ENCODE peak calls at places on chromosomes 4 and X, in six cellular contexts. Y, P, Z, E, A and B are unnamed samples. For H3K36me3, the result is how much of the 10 kb centered on the place peaks cover.

GRCh38 chr4:170014359-170015008 is 11.7 kb downstream of the MFAP3L start:
- DNase-seq in Y (no peak), P (no peak), Z (no peak), E (peak), A (peak), B (no peak)

GRCh38 chr4:6200011-6200921 is at the start of gene JAKMIP1:
- DNase-seq in Y (peak), P (peak), Z (peak), E (peak), A (peak), B (peak)

GRCh38 chr4:141768954-141769353 is 132.6 kb downstream of the IL15 start:
- DNase-seq in Y (no peak), P (peak), Z (no peak), E (no peak), A (peak), B (no peak)

GRCh38 chr4:121977251-121978168 is 25.6 kb upstream of the TRPC3 start:
- DNase-seq in Y (no peak), P (peak), Z (no peak), E (no peak), A (no peak), B (no peak)

GRCh38 chr4:88866862-88867550 is 169.4 kb upstream of the NAP1L5 start:
- DNase-seq in Y (no peak), P (no peak), Z (no peak), E (no peak), A (no peak), B (no peak)

GRCh38 chrX:71623714-71624113 is 5.4 kb upstream of the CXCR3 start:
- DNase-seq in Y (no peak), P (no peak), Z (no peak), E (no peak), A (no peak), B (no peak)

GRCh38 chr4:152579107-152579764 is 43.3 kb upstream of the FBXW7 start:
- DNase-seq in Y (no peak), P (no peak), Z (no peak), E (no peak), A (no peak), B (no peak)

GRCh38 chr4:152265149-152265621 is 270.7 kb downstream of the FBXW7 start:
- DNase-seq in Y (no peak), P (peak), Z (no peak), E (no peak), A (peak), B (no peak)

GRCh38 chrX:63282077-63282476 is 69.1 kb downstream of the SPIN4 start:
- DNase-seq in Y (no peak), P (no peak), Z (no peak), E (no peak), A (no peak), B (no peak)

GRCh38 chrX:17621566-17622270 is 115.6 kb upstream of the SCML1 start:
- DNase-seq in Y (no peak), P (no peak), Z (no peak), E (no peak), A (no peak), B (no peak)

GRCh38 chr4:118351851-118352827 is 664 bp downstream of the PRSS12 start:
- DNase-seq in Y (peak), P (peak), Z (peak), E (no peak), A (no peak), B (peak)

GRCh38 chr4:137541866-137542648 is 9.8 kb upstream of the PCDH18 start:
- DNase-seq in Y (no peak), P (peak), Z (no peak), E (no peak), A (no peak), B (no peak)

GRCh38 chrX:135632353-135632752 is 81.1 kb upstream of the CT45A1 start:
- DNase-seq in Y (no peak), P (no peak), Z (no peak), E (no peak), A (no peak), B (no peak)

GRCh38 chrX:40098264-40099045 is 697 bp upstream of the BCOR start:
- DNase-seq in Y (peak), P (peak), Z (peak), E (peak), A (no peak), B (peak)

GRCh38 chr4:58301384-58301783 is 1191.2 kb upstream of the IGFBP7 start:
- DNase-seq in Y (no peak), P (peak), Z (no peak), E (no peak), A (no peak), B (no peak)

GRCh38 chr4:17082186-17082585 is 183.7 kb upstream of the LDB2 start:
- DNase-seq in Y (no peak), P (no peak), Z (no peak), E (no peak), A (peak), B (no peak)

GRCh38 chr4:144336633-144337032 is 196.1 kb upstream of the GYPA start:
- DNase-seq in Y (no peak), P (no peak), Z (no peak), E (no peak), A (no peak), B (peak)

GRCh38 chrX:34848281-34848680 is 94.3 kb upstream of the FAM47B start:
- DNase-seq in Y (no peak), P (peak), Z (no peak), E (no peak), A (peak), B (no peak)

GRCh38 chr4:119898211-119898610 is 168.4 kb downstream of the MAD2L1 start:
- DNase-seq in Y (no peak), P (no peak), Z (no peak), E (no peak), A (no peak), B (no peak)

GRCh38 chrX:1427756-1428155 is 25.0 kb downstream of the ASMTL start:
- DNase-seq in Y (peak), P (no peak), Z (peak), E (no peak), A (no peak), B (no peak)

GRCh38 chr4:36394352-36394903 is 113.0 kb downstream of the DTHD1 start:
- DNase-seq in Y (no peak), P (no peak), Z (no peak), E (no peak), A (no peak), B (peak)

GRCh38 chrX:40539214-40540142 is 41.3 kb upstream of the ATP6AP2 start:
- DNase-seq in Y (peak), P (peak), Z (peak), E (no peak), A (peak), B (peak)

GRCh38 chr4:112296949-112297483 is at the start of gene ALPK1:
- DNase-seq in Y (no peak), P (peak), Z (no peak), E (no peak), A (peak), B (peak)

GRCh38 chr4:78990938-78991810 is 51.9 kb upstream of the PAQR3 start:
- DNase-seq in Y (no peak), P (no peak), Z (no peak), E (no peak), A (no peak), B (no peak)

GRCh38 chr4:183919173-183919572 is 14.1 kb downstream of the STOX2 start:
- DNase-seq in Y (no peak), P (no peak), Z (no peak), E (peak), A (no peak), B (peak)

GRCh38 chr4:159280442-159281172 is 177.7 kb downstream of the RAPGEF2 start:
- DNase-seq in Y (no peak), P (no peak), Z (no peak), E (no peak), A (no peak), B (no peak)

GRCh38 chrX:46381630-46382029 is 163.6 kb downstream of the ZNF674 start:
- DNase-seq in Y (no peak), P (no peak), Z (peak), E (no peak), A (peak), B (no peak)

GRCh38 chr4:140635606-140636005 is 66.8 kb upstream of the UCP1 start:
- DNase-seq in Y (peak), P (peak), Z (peak), E (no peak), A (peak), B (peak)

GRCh38 chr4:169054879-169055278 is 44.8 kb upstream of the CBR4 start:
- DNase-seq in Y (no peak), P (no peak), Z (no peak), E (no peak), A (no peak), B (no peak)

GRCh38 chr4:88573995-88574394 is 18.3 kb upstream of the HERC3 start:
- DNase-seq in Y (no peak), P (peak), Z (no peak), E (no peak), A (peak), B (no peak)

DNA sequence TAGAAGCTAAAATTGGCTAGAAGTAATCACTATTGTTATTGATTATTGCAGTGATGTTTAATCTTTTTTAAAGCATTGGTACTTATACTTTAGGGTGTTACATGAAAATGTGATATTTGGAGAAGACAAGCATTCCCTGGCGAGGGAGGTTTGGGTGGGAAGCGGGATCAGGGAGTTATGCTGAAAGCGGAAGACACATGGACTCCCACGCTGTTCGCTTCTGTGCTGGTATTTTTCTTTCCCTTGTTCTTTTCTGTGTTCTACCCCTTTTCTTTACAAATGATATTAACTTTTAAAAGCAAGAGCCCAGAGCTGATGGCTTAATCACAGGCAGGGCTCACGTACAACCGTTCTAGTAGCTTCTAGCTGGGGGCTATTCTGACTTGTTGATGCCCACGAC is 61.6 kb downstream of the PHOX2B start:
- DNase-seq in Y (no peak), P (no peak), Z (no peak), E (no peak), A (no peak), B (no peak)
- H3K36me3 ChIP-seq in Y (half or more), P (under half), Z (under half), E (under half), A (under half), B (under half)

GRCh38 chr4:136441629-136442282 is 1090.5 kb downstream of the PCDH18 start:
- DNase-seq in Y (no peak), P (no peak), Z (no peak), E (no peak), A (no peak), B (no peak)
- H3K36me3 ChIP-seq in Y (under half), P (under half), Z (under half), E (under half), A (under half), B (under half)

DNA sequence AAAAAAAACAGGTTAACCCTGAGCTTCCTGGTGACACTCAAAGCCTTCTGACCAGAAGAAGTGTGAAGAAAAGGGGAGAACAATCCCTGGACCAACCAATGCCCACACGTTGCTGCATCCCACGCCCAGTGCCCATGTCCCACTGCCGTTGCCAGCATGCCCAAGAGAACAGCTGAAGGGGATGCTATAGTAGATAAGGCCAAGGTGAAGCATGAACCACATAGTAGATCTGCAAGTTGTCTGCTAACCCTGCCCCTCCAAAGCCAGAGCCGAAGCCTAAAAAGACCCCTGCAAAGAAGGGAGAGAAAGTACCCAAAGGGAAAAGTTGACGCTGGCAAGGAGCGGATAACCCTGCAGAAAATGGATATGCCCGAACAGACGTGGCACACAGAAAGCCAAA is 11.3 kb upstream of the CD38 start:
- DNase-seq in Y (no peak), P (no peak), Z (no peak), E (no peak), A (no peak), B (no peak)
- H3K36me3 ChIP-seq in Y (under half), P (under half), Z (under half), E (under half), A (under half), B (under half)

GRCh38 chrX:124085063-124085462 is 123.6 kb downstream of the STAG2 start:
- DNase-seq in Y (no peak), P (no peak), Z (no peak), E (no peak), A (no peak), B (no peak)

GRCh38 chrX:124086411-124086810 is 124.9 kb downstream of the STAG2 start:
- DNase-seq in Y (no peak), P (no peak), Z (no peak), E (no peak), A (no peak), B (no peak)

DNA sequence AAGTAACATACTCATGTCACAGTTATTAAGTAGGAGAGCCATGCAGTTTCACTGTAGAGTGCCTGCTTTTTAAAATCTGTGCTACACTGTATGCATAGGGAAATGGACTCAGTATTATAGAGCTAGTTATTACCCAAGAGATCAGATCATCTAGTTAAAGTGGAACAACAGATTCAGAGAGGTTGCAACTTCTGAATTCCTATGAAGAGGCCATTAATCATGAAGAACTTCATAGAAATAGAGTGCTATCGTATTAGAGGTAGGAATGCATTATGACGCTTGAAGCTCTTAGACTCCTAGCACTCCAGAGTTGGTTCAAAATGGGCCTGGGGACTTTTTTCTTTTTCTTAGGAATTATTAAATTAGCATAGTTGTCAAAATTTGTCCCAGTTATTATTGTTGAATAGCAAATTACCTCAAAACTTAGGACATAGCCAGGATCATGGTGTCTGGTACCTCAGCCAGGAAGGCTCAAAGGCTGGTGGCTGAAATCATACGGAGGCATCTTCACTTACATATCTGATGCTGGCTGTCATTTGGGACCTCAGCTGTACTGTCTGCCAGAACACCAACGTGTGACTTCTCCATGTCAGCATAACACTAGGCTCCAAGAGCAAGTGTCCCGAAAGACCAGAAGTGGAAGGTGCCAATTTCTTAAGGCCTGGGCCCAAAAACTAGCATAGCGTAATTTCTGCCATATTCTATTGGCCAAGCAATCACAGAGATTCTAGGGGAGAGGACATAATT is 125.7 kb downstream of the STAG2 start:
- DNase-seq in Y (no peak), P (no peak), Z (no peak), E (no peak), A (no peak), B (no peak)
- H3K36me3 ChIP-seq in Y (half or more), P (under half), Z (under half), E (under half), A (under half), B (under half)

GRCh38 chr4:24863799-24864198 is 49.0 kb downstream of the CCDC149 start:
- DNase-seq in Y (no peak), P (no peak), Z (no peak), E (no peak), A (no peak), B (no peak)

GRCh38 chr4:24872720-24873119 is 40.1 kb downstream of the CCDC149 start:
- DNase-seq in Y (no peak), P (no peak), Z (no peak), E (no peak), A (no peak), B (no peak)

GRCh38 chr4:24862073-24862751 is 50.6 kb downstream of the CCDC149 start:
- DNase-seq in Y (no peak), P (no peak), Z (no peak), E (no peak), A (no peak), B (no peak)

GRCh38 chr4:24871176-24871575 is 41.7 kb downstream of the CCDC149 start:
- DNase-seq in Y (no peak), P (no peak), Z (no peak), E (no peak), A (no peak), B (no peak)

DNA sequence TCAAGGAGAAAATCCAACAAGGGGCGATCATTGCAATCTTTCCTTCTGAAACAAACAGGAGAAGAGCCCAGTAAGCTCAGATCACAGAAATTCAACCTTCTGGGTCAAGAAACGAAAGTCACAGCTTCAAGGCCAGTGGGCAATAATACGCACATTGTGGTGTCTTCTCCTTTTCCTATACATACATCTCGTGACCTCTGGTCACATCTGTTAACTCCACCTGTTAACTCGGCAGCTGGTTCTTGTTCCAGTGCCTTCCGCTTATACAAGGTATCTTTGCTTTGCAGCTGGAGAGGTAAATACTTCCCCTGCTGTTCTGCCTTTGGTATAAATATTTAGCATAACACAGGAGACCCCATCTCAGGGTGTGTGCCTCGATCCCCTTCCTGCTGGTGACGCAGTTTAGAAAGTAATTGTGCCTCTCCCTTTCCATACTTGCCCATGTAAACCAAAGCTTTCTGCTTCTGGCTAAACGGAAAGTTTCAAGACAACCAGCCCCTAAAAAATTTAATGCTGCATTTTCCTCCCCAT is 45.0 kb downstream of the CCDC149 start:
- DNase-seq in Y (no peak), P (no peak), Z (no peak), E (no peak), A (no peak), B (no peak)
- H3K36me3 ChIP-seq in Y (under half), P (under half), Z (under half), E (under half), A (under half), B (under half)